ENCODE peak calls at places on chromosome 20, in five cellular contexts. One of them, this sample, is unnamed.
A peak's percentile ranks its signal among the peaks of the same experiment; 100 is the strongest.

GRCh38 chr20:22070546-22070945 is 365.1 kb downstream of the PAX1 start:
- DNase-seq in astrocyte of the cerebellum: no peak
- DNase-seq in Calu3: no peak
- DNase-seq in right lobe of liver: no peak
- DNase-seq in SK-N-SH: no peak
- DNase-seq in this sample: no peak

GRCh38 chr20:56801991-56802740 is 173.1 kb downstream of the TFAP2C start:
- DNase-seq in astrocyte of the cerebellum: no peak
- DNase-seq in Calu3: no peak
- DNase-seq in right lobe of liver: no peak
- DNase-seq in SK-N-SH: no peak
- DNase-seq in this sample: no peak

GRCh38 chr20:5688431-5688972 is 61.7 kb upstream of the SHLD1 start:
- DNase-seq in astrocyte of the cerebellum: no peak
- DNase-seq in Calu3: no peak
- DNase-seq in right lobe of liver: peak; percentile 53
- DNase-seq in SK-N-SH: no peak
- DNase-seq in this sample: no peak

GRCh38 chr20:58990651-58991445 is 9.8 kb downstream of the NELFCD start:
- DNase-seq in astrocyte of the cerebellum: no peak
- DNase-seq in Calu3: no peak
- DNase-seq in right lobe of liver: no peak
- DNase-seq in SK-N-SH: no peak
- DNase-seq in this sample: no peak

GRCh38 chr20:43567477-43567876 is 8.7 kb downstream of the SGK2 start:
- DNase-seq in astrocyte of the cerebellum: no peak
- DNase-seq in Calu3: no peak
- DNase-seq in right lobe of liver: no peak
- DNase-seq in SK-N-SH: no peak
- DNase-seq in this sample: no peak

GRCh38 chr20:45969712-45970634 is 2.0 kb downstream of the ZNF335 start:
- DNase-seq in astrocyte of the cerebellum: peak; percentile 41
- DNase-seq in Calu3: peak; percentile 67
- DNase-seq in right lobe of liver: peak; percentile 49
- DNase-seq in SK-N-SH: peak; percentile 75
- DNase-seq in this sample: peak; percentile 77

GRCh38 chr20:31770243-31770642 is 31.2 kb downstream of the TPX2 start:
- DNase-seq in astrocyte of the cerebellum: no peak
- DNase-seq in Calu3: no peak
- DNase-seq in right lobe of liver: no peak
- DNase-seq in SK-N-SH: no peak
- DNase-seq in this sample: no peak

GRCh38 chr20:8271727-8272126 is 139.7 kb downstream of the PLCB1 start:
- DNase-seq in astrocyte of the cerebellum: no peak
- DNase-seq in Calu3: no peak
- DNase-seq in right lobe of liver: no peak
- DNase-seq in SK-N-SH: no peak
- DNase-seq in this sample: no peak

GRCh38 chr20:50627747-50628146 is 63.6 kb downstream of the RIPOR3 start:
- DNase-seq in astrocyte of the cerebellum: no peak
- DNase-seq in Calu3: no peak
- DNase-seq in right lobe of liver: no peak
- DNase-seq in SK-N-SH: no peak
- DNase-seq in this sample: no peak

GRCh38 chr20:15318682-15319081 is 981.3 kb upstream of the FLRT3 start:
- DNase-seq in astrocyte of the cerebellum: no peak
- DNase-seq in Calu3: no peak
- DNase-seq in right lobe of liver: no peak
- DNase-seq in SK-N-SH: no peak
- DNase-seq in this sample: no peak

GRCh38 chr20:46923550-46923949 is 28.9 kb downstream of the EYA2 start:
- DNase-seq in astrocyte of the cerebellum: no peak
- DNase-seq in Calu3: no peak
- DNase-seq in right lobe of liver: no peak
- DNase-seq in SK-N-SH: no peak
- DNase-seq in this sample: no peak

GRCh38 chr20:31374346-31374745 is 5.9 kb downstream of the DEFB118 start:
- DNase-seq in astrocyte of the cerebellum: no peak
- DNase-seq in Calu3: no peak
- DNase-seq in right lobe of liver: no peak
- DNase-seq in SK-N-SH: no peak
- DNase-seq in this sample: no peak

GRCh38 chr20:46963758-46964181 is 69.1 kb downstream of the EYA2 start:
- DNase-seq in astrocyte of the cerebellum: no peak
- DNase-seq in Calu3: no peak
- DNase-seq in right lobe of liver: no peak
- DNase-seq in SK-N-SH: no peak
- DNase-seq in this sample: no peak

DNA sequence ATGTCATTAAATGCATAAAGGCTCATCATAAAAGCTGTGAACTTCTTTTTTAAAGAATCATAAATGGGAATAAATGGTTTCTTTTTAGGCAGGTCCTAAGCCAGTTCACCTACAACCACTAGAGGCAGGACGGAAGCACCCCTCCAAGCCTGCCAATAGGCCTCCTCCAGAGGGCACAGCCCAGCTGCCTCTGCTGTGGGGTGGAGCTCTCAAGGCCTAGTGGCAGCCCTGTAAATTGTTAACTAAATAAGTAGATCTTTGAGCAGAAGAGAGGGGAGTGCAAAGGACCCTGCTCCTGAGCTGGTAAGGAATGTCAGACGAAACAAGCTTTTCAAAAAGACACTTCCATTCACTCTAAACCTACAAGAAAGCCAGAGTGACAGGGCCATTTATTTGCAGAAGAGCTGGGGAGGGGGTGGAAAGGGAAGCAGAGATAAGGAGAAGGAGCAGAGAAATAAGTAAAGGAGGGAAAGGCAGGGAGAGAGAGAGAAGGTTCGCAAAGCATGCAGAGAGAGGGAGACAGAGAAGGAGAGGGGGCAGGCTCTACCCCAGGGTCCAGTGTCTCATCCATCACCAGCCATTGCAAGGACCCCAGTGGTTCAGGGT is 18.0 kb upstream of the MAFB start:
- DNase-seq in astrocyte of the cerebellum: no peak
- DNase-seq in Calu3: peak; percentile 66
- DNase-seq in right lobe of liver: no peak
- DNase-seq in SK-N-SH: no peak
- DNase-seq in this sample: peak; percentile 91
- TF ChIP-seq CTCF in astrocyte of the cerebellum: peak; percentile 34
- TF ChIP-seq CTCF in Calu3: peak; percentile 36
- TF ChIP-seq CTCF in right lobe of liver: no peak
- TF ChIP-seq CTCF in SK-N-SH: no peak
- TF ChIP-seq CTCF in this sample: peak; percentile 94

GRCh38 chr20:54479138-54479906 is 3.9 kb downstream of the DOK5 start:
- DNase-seq in astrocyte of the cerebellum: no peak
- DNase-seq in Calu3: peak; percentile 20
- DNase-seq in right lobe of liver: no peak
- DNase-seq in SK-N-SH: peak; percentile 8
- DNase-seq in this sample: peak; percentile 49
- TF ChIP-seq CTCF in astrocyte of the cerebellum: peak; percentile 57
- TF ChIP-seq CTCF in Calu3: no peak
- TF ChIP-seq CTCF in right lobe of liver: no peak
- TF ChIP-seq CTCF in SK-N-SH: peak; percentile 62
- TF ChIP-seq CTCF in this sample: peak; percentile 72

GRCh38 chr20:62891111-62891510 is 29.5 kb upstream of the TCFL5 start:
- DNase-seq in astrocyte of the cerebellum: no peak
- DNase-seq in Calu3: no peak
- DNase-seq in right lobe of liver: no peak
- DNase-seq in SK-N-SH: no peak
- DNase-seq in this sample: no peak
- TF ChIP-seq CTCF in astrocyte of the cerebellum: no peak
- TF ChIP-seq CTCF in Calu3: no peak
- TF ChIP-seq CTCF in right lobe of liver: no peak
- TF ChIP-seq CTCF in SK-N-SH: no peak
- TF ChIP-seq CTCF in this sample: no peak

DNA sequence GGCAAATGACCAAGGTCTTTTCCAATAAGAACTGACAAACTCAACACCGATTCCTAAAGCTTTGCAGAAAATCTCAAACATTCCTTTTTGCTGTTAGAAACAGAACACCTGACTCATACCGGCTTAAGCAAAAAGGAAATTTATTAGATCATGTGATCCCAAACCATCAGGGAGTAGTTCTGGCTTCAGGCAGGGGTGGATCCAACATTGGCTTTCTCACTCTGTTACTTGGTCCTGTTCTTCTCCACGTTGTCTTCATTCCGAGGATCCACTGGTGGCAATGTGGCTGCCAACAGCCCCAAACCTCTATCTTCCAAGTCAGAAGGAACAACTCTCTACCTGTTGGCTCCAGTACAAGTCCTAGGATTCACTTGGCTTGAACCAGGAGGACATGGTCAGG is 96.0 kb upstream of the PMEPA1 start:
- DNase-seq in astrocyte of the cerebellum: no peak
- DNase-seq in Calu3: no peak
- DNase-seq in right lobe of liver: no peak
- DNase-seq in SK-N-SH: no peak
- DNase-seq in this sample: no peak
- TF ChIP-seq CTCF in astrocyte of the cerebellum: no peak
- TF ChIP-seq CTCF in Calu3: no peak
- TF ChIP-seq CTCF in right lobe of liver: no peak
- TF ChIP-seq CTCF in SK-N-SH: no peak
- TF ChIP-seq CTCF in this sample: no peak

DNA sequence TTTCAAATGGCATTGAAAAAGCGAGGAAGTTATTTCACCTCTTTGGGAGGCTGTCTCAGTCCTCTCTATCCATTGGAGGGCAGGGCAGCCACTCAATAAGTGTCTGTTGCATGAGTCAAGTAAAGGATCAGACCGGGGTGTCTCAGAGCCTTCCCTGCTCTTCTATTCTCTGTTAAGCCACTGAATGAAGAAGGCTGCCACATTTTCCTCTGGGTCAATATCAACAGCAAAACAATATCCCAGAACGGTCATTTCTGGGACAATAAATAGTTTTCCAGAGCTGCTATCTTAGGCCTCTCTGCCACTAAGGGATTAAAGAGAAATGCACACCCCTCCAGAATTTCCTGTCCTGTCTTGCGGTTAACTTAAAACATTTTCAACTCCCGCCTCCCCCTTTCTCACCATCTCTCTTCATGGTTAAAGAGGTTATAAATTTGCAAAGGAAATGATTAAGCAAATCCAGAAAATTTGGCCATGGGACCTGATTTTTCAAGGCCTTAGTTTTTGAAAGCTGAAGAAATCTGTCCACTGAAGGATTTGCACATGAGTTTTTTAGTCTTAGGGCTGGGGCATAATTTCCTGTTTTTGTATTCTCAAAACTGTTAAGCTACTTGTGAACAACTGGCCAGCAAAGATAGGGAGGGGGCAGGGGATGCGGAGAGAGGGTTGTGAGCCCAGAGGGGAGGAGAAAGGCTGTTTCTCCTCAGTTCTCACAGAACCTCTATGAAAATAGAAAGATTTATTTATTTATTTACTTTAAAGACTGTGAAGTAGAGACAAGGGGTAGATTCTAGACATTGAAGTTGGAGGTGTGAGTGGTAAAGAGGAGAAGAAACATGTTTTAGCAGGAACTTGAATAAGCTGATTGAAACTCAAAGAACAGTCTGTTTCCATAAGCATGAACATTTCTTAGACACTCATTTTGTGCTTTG is 135.7 kb downstream of the BCAS1 start:
- DNase-seq in astrocyte of the cerebellum: no peak
- DNase-seq in Calu3: no peak
- DNase-seq in right lobe of liver: no peak
- DNase-seq in SK-N-SH: no peak
- DNase-seq in this sample: no peak
- TF ChIP-seq CTCF in astrocyte of the cerebellum: no peak
- TF ChIP-seq CTCF in Calu3: no peak
- TF ChIP-seq CTCF in right lobe of liver: no peak
- TF ChIP-seq CTCF in SK-N-SH: no peak
- TF ChIP-seq CTCF in this sample: no peak

GRCh38 chr20:24460712-24461111 is 8.7 kb upstream of the SYNDIG1 start:
- DNase-seq in astrocyte of the cerebellum: no peak
- DNase-seq in Calu3: no peak
- DNase-seq in right lobe of liver: no peak
- DNase-seq in SK-N-SH: no peak
- DNase-seq in this sample: no peak
- TF ChIP-seq CTCF in astrocyte of the cerebellum: no peak
- TF ChIP-seq CTCF in Calu3: no peak
- TF ChIP-seq CTCF in right lobe of liver: no peak
- TF ChIP-seq CTCF in SK-N-SH: peak; percentile 24
- TF ChIP-seq CTCF in this sample: peak; percentile 13

GRCh38 chr20:23200914-23201313 is 114.8 kb upstream of the CD93 start:
- DNase-seq in astrocyte of the cerebellum: no peak
- DNase-seq in Calu3: peak; percentile 47
- DNase-seq in right lobe of liver: no peak
- DNase-seq in SK-N-SH: peak; percentile 16
- DNase-seq in this sample: peak; percentile 61
- TF ChIP-seq CTCF in astrocyte of the cerebellum: peak; percentile 50
- TF ChIP-seq CTCF in Calu3: no peak
- TF ChIP-seq CTCF in right lobe of liver: no peak
- TF ChIP-seq CTCF in SK-N-SH: peak; percentile 51
- TF ChIP-seq CTCF in this sample: peak; percentile 33

GRCh38 chr20:35511814-35512420 is 17.5 kb downstream of the C20orf173 start:
- DNase-seq in astrocyte of the cerebellum: peak; percentile 35
- DNase-seq in Calu3: peak; percentile 63
- DNase-seq in right lobe of liver: no peak
- DNase-seq in SK-N-SH: peak; percentile 48
- DNase-seq in this sample: no peak
- TF ChIP-seq CTCF in astrocyte of the cerebellum: peak; percentile 78
- TF ChIP-seq CTCF in Calu3: peak; percentile 62
- TF ChIP-seq CTCF in right lobe of liver: peak; percentile 45
- TF ChIP-seq CTCF in SK-N-SH: peak; percentile 68
- TF ChIP-seq CTCF in this sample: peak; percentile 92

This sample was measured in Caco-2.